ENCODE peak calls at places on chromosomes 5 and 9, in ten cellular contexts. Q is mesenteric fat pad; H is hepatic stellate cell; W is stimulated activated CD4-positive, alpha-beta T cell treated with anti-CD3 and anti-CD28 coated beads, Interleukin-2, amount 100 ng/mL, for 24 hours; L is M059J; A is posterior vena cava; N is adrenal gland; B is NAMALWA; D is stimulated activated naive CD4-positive, alpha-beta T cell treated with Interleukin-2 at 50 U/mL for 16 hours; O is activated CD4-positive, alpha-beta T cell treated with anti-CD3 and anti-CD28 coated beads, Interleukin-2, amount 50 U/mL, for 1 hour. G is an unnamed sample.

GRCh38 chr9:104863180-104863883 is 64.6 kb downstream of the ABCA1 start:
- DNase-seq in W (peak; percentile 45), L (peak; percentile 82), B (peak; percentile 90), H (peak; percentile 55), A (peak; percentile 64), Q (no peak), N (peak; percentile 50), D (peak; percentile 14), O (peak; percentile 38), G (peak; percentile 11)

GRCh38 chr5:60262576-60263295 is 369.2 kb upstream of the PDE4D start:
- DNase-seq in Q (no peak), O (no peak), A (no peak), H (no peak), W (no peak), L (no peak), D (no peak), B (no peak), N (no peak), G (no peak)

GRCh38 chr9:13410566-13411031 is 131.1 kb upstream of the MPDZ start:
- DNase-seq in O (no peak), N (no peak), L (peak; percentile 77), B (no peak), W (no peak), Q (no peak), H (no peak), D (no peak), A (no peak), G (no peak)

GRCh38 chr5:148993283-148993936 is 69.5 kb downstream of the SH3TC2 start:
- DNase-seq in O (no peak), H (no peak), B (no peak), Q (no peak), W (no peak), N (no peak), L (no peak), D (no peak), A (no peak), G (no peak)

GRCh38 chr9:33867747-33868429 is 50.9 kb downstream of the UBE2R2 start:
- DNase-seq in L (no peak), B (no peak), A (peak; percentile 85), D (no peak), W (no peak), Q (no peak), O (no peak), N (peak; percentile 64), H (no peak), G (no peak)

GRCh38 chr9:6080154-6080716 is 64.8 kb upstream of the RANBP6 start:
- DNase-seq in D (peak; percentile 57), O (peak; percentile 53), N (peak; percentile 84), A (peak; percentile 93), B (peak; percentile 90), W (peak; percentile 73), L (peak; percentile 83), H (peak; percentile 72), Q (peak; percentile 91), G (peak; percentile 38)

GRCh38 chr5:62653001-62653863 is 74.6 kb downstream of the LRRC70 start:
- DNase-seq in O (no peak), N (no peak), B (no peak), H (no peak), Q (no peak), L (no peak), W (no peak), A (no peak), D (no peak), G (no peak)

GRCh38 chr5:16616536-16617271 is at the start of gene RETREG1:
- DNase-seq in Q (no peak), W (peak; percentile 84), L (peak; percentile 30), D (peak; percentile 69), N (peak; percentile 37), O (peak; percentile 85), A (peak; percentile 86), H (peak; percentile 16), B (no peak), G (peak; percentile 81)

GRCh38 chr5:4630031-4630430 is 510.1 kb upstream of the ADAMTS16 start:
- DNase-seq in O (no peak), N (no peak), A (no peak), B (no peak), D (no peak), H (no peak), L (peak; percentile 16), W (no peak), Q (no peak), G (no peak)

GRCh38 chr5:138824924-138825863 is 49.9 kb downstream of the LRRTM2 start:
- DNase-seq in L (no peak), W (peak; percentile 3), D (no peak), O (no peak), H (peak; percentile 25), B (peak; percentile 65), N (no peak), A (no peak), Q (no peak), G (no peak)

GRCh38 chr5:72786676-72787075 is 29.8 kb upstream of the TNPO1 start:
- DNase-seq in L (no peak), W (no peak), Q (no peak), O (no peak), H (no peak), D (no peak), B (no peak), A (no peak), N (no peak), G (no peak)

GRCh38 chr5:113488645-113489184 is 462 bp upstream of the MCC start:
- DNase-seq in O (no peak), L (no peak), H (no peak), B (no peak), W (no peak), Q (no peak), A (no peak), D (no peak), N (no peak), G (no peak)

GRCh38 chr5:178182158-178182876 is 4.9 kb downstream of the GMCL2 start:
- DNase-seq in A (no peak), D (no peak), O (no peak), L (no peak), W (no peak), B (no peak), Q (no peak), H (no peak), N (no peak), G (no peak)

GRCh38 chr9:114385412-114386181 is 2.2 kb downstream of the AKNA start:
- DNase-seq in Q (no peak), N (peak; percentile 68), A (peak; percentile 94), H (peak; percentile 82), L (peak; percentile 98), D (peak; percentile 91), W (peak; percentile 82), B (peak; percentile 97), O (peak; percentile 85), G (peak; percentile 89)

GRCh38 chr5:12566441-12566840 is 662.2 kb upstream of the CTNND2 start:
- DNase-seq in W (no peak), L (peak; percentile 43), A (no peak), B (no peak), D (no peak), H (no peak), N (no peak), Q (no peak), O (no peak), G (no peak)

GRCh38 chr9:129102791-129103594 is 7.6 kb downstream of the CRAT start:
- DNase-seq in W (peak; percentile 33), L (peak; percentile 48), N (no peak), H (peak; percentile 71), Q (no peak), B (peak; percentile 66), O (no peak), A (no peak), D (no peak), G (no peak)

GRCh38 chr5:74243634-74244033 is 396.9 kb downstream of the ENC1 start:
- DNase-seq in N (no peak), D (no peak), A (no peak), H (no peak), Q (no peak), L (peak; percentile 53), O (no peak), W (no peak), B (no peak), G (no peak)